ENCODE peak calls at places on chromosomes 12 and 14, in seven cellular contexts. One of them, this sample, is unnamed.
A peak's percentile ranks its signal among the peaks of the same experiment; 100 is the strongest.

GRCh38 chr14:103296007-103296406 is 38.0 kb upstream of the EIF5 start:
- DNase-seq in prostate gland: no peak
- DNase-seq in SK-N-SH: no peak
- DNase-seq in HL-60: no peak
- DNase-seq in GM12892: no peak
- DNase-seq in sigmoid colon: peak; percentile 2
- DNase-seq in transverse colon: no peak
- DNase-seq in this sample: peak; percentile 15

GRCh38 chr12:111406474-111407370 is 999 bp downstream of the SH2B3 start:
- DNase-seq in prostate gland: no peak
- DNase-seq in SK-N-SH: peak; percentile 44
- DNase-seq in HL-60: no peak
- DNase-seq in GM12892: no peak
- DNase-seq in sigmoid colon: peak; percentile 81
- DNase-seq in transverse colon: no peak
- DNase-seq in this sample: no peak

GRCh38 chr14:29900609-29901350 is 26.9 kb downstream of the PRKD1 start:
- DNase-seq in prostate gland: no peak
- DNase-seq in SK-N-SH: no peak
- DNase-seq in HL-60: no peak
- DNase-seq in GM12892: no peak
- DNase-seq in sigmoid colon: no peak
- DNase-seq in transverse colon: no peak
- DNase-seq in this sample: no peak

GRCh38 chr14:64605926-64606685 is 56.3 kb downstream of the PPP1R36 start:
- DNase-seq in prostate gland: no peak
- DNase-seq in SK-N-SH: no peak
- DNase-seq in HL-60: no peak
- DNase-seq in GM12892: no peak
- DNase-seq in sigmoid colon: no peak
- DNase-seq in transverse colon: no peak
- DNase-seq in this sample: no peak

GRCh38 chr12:85155791-85156190 is 119.6 kb downstream of the LRRIQ1 start:
- DNase-seq in prostate gland: no peak
- DNase-seq in SK-N-SH: peak; percentile 10
- DNase-seq in HL-60: no peak
- DNase-seq in GM12892: no peak
- DNase-seq in sigmoid colon: no peak
- DNase-seq in transverse colon: no peak
- DNase-seq in this sample: no peak

GRCh38 chr14:67418368-67419174 is 6.6 kb upstream of the PLEK2 start:
- DNase-seq in prostate gland: no peak
- DNase-seq in SK-N-SH: no peak
- DNase-seq in HL-60: no peak
- DNase-seq in GM12892: no peak
- DNase-seq in sigmoid colon: peak; percentile 29
- DNase-seq in transverse colon: peak; percentile 79
- DNase-seq in this sample: no peak

GRCh38 chr14:34628681-34629135 is 1.2 kb downstream of the SNX6 start:
- DNase-seq in prostate gland: no peak
- DNase-seq in SK-N-SH: peak; percentile 46
- DNase-seq in HL-60: no peak
- DNase-seq in GM12892: no peak
- DNase-seq in sigmoid colon: no peak
- DNase-seq in transverse colon: peak; percentile 61
- DNase-seq in this sample: no peak

GRCh38 chr12:124940393-124941169 is 26.1 kb upstream of the UBC start:
- DNase-seq in prostate gland: peak; percentile 90
- DNase-seq in SK-N-SH: peak; percentile 82
- DNase-seq in HL-60: peak; percentile 93
- DNase-seq in GM12892: no peak
- DNase-seq in sigmoid colon: peak; percentile 96
- DNase-seq in transverse colon: peak; percentile 95
- DNase-seq in this sample: peak; percentile 93

GRCh38 chr12:47987411-47988072 is 16.7 kb downstream of the COL2A1 start:
- DNase-seq in prostate gland: no peak
- DNase-seq in SK-N-SH: no peak
- DNase-seq in HL-60: no peak
- DNase-seq in GM12892: peak; percentile 18
- DNase-seq in sigmoid colon: peak; percentile 52
- DNase-seq in transverse colon: no peak
- DNase-seq in this sample: peak; percentile 51

GRCh38 chr14:76926521-76927251 is 100.5 kb downstream of the LRRC74A start:
- DNase-seq in prostate gland: no peak
- DNase-seq in SK-N-SH: peak; percentile 73
- DNase-seq in HL-60: no peak
- DNase-seq in GM12892: peak; percentile 64
- DNase-seq in sigmoid colon: peak; percentile 85
- DNase-seq in transverse colon: no peak
- DNase-seq in this sample: no peak

GRCh38 chr14:90053044-90053443 is 8.8 kb upstream of the KCNK13 start:
- DNase-seq in prostate gland: no peak
- DNase-seq in SK-N-SH: no peak
- DNase-seq in HL-60: no peak
- DNase-seq in GM12892: no peak
- DNase-seq in sigmoid colon: no peak
- DNase-seq in transverse colon: no peak
- DNase-seq in this sample: no peak

GRCh38 chr14:92792885-92793284 is 1.2 kb upstream of the GOLGA5 start:
- DNase-seq in prostate gland: no peak
- DNase-seq in SK-N-SH: no peak
- DNase-seq in HL-60: no peak
- DNase-seq in GM12892: no peak
- DNase-seq in sigmoid colon: no peak
- DNase-seq in transverse colon: no peak
- DNase-seq in this sample: no peak

GRCh38 chr12:109719123-109720022 is 5.7 kb downstream of the FAM222A start:
- DNase-seq in prostate gland: no peak
- DNase-seq in SK-N-SH: peak; percentile 72
- DNase-seq in HL-60: no peak
- DNase-seq in GM12892: no peak
- DNase-seq in sigmoid colon: no peak
- DNase-seq in transverse colon: no peak
- DNase-seq in this sample: no peak

DNA sequence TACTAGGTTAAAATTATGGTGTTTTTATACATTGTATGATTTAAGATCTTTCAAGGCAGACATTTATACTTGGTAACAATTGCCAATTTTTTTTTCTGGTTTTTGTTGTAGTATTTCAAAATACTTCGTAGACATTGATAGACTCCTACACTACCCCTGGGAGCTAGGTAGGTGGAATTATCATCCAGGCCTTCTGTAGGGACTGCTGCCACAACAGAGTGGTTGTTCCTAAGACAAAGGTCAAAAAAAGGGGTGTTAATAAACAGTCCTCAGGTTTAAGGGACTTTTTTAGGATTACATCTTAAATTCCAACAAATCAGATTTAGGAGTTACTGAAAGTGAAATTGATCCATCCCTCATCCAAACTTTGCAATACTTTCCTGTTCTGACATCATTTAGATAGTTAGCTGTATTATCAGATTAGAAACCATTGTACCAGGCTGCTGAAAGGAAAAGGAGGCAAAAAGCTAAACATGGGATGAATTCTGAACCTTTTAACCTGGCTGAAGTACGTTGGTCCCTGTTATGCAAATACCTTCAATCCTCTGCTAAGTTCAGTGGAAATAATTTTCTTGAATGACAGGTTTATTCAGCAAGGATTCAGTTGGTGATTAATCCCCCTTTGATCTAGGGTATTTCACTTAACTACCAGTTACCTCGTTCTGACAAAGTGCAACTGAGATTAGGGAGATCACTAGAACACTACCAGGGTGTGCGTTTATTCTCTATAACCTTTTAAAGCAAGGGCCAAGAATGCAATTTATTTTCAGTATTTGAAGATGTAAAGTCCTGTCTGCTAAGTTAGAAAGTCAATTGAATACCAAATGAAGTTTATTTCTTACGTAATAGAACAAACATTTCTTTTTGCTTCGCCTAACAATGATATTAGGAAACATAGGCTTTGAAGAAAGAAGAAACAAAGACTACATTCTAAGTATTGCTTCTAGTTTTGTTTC is 23.2 kb downstream of the AP5M1 start:
- DNase-seq in prostate gland: no peak
- DNase-seq in SK-N-SH: no peak
- DNase-seq in HL-60: no peak
- DNase-seq in GM12892: no peak
- DNase-seq in sigmoid colon: no peak
- DNase-seq in transverse colon: no peak
- DNase-seq in this sample: no peak
- TF ChIP-seq POLR2AphosphoS5 in prostate gland: no peak
- TF ChIP-seq POLR2AphosphoS5 in SK-N-SH: no peak
- TF ChIP-seq POLR2AphosphoS5 in HL-60: no peak
- TF ChIP-seq POLR2AphosphoS5 in GM12892: no peak
- TF ChIP-seq POLR2AphosphoS5 in sigmoid colon: no peak
- TF ChIP-seq POLR2AphosphoS5 in transverse colon: no peak
- TF ChIP-seq POLR2AphosphoS5 in this sample: no peak

GRCh38 chr14:45247427-45247826 is 5.6 kb downstream of the MIS18BP1 start:
- DNase-seq in prostate gland: no peak
- DNase-seq in SK-N-SH: no peak
- DNase-seq in HL-60: no peak
- DNase-seq in GM12892: no peak
- DNase-seq in sigmoid colon: no peak
- DNase-seq in transverse colon: no peak
- DNase-seq in this sample: no peak

GRCh38 chr14:45252356-45253069 is 489 bp downstream of the MIS18BP1 start:
- DNase-seq in prostate gland: peak; percentile 6
- DNase-seq in SK-N-SH: peak; percentile 6
- DNase-seq in HL-60: no peak
- DNase-seq in GM12892: no peak
- DNase-seq in sigmoid colon: no peak
- DNase-seq in transverse colon: no peak
- DNase-seq in this sample: no peak

GRCh38 chr14:45253070-45253753 is at the start of gene MIS18BP1:
- DNase-seq in prostate gland: peak; percentile 96
- DNase-seq in SK-N-SH: peak; percentile 84
- DNase-seq in HL-60: peak; percentile 94
- DNase-seq in GM12892: peak; percentile 68
- DNase-seq in sigmoid colon: peak; percentile 96
- DNase-seq in transverse colon: peak; percentile 97
- DNase-seq in this sample: peak; percentile 96

GRCh38 chr14:45251912-45252311 is 1.1 kb downstream of the MIS18BP1 start:
- DNase-seq in prostate gland: no peak
- DNase-seq in SK-N-SH: peak; percentile 9
- DNase-seq in HL-60: peak; percentile 78
- DNase-seq in GM12892: peak; percentile 16
- DNase-seq in sigmoid colon: no peak
- DNase-seq in transverse colon: no peak
- DNase-seq in this sample: no peak

DNA sequence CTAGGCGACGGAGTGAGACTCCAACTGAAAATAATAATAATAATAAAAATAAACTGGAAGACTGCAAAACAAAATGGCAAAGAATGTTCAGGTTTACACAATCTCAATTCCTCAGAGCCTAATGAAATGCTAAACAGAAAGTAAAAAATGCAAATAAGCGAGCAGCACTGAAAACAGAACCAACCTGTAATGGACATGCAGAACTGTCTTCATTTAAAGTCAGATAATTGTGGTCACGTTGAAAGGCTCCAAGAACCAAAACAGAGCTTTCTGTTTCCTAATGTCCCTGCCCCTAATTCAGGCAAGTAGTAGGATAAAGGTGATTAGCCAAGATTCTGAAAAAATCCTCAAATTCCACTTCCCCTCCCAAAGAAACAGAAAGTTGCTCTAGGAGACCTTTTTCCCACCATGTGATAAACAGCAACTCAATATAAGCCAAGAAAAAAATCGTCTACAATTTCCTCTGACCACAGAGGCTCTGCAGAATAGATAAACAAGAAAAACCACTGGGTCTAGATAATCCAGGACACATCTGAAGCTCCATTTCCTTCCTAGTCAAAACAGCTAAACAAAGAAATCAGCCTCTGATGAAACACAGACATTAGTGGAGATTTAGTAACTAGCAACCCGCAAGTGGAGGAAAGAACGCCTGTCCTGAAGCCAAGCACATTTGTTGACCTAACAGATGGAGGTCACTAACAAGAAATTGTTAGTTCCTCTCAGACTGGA is 3.0 kb downstream of the MIS18BP1 start:
- DNase-seq in prostate gland: no peak
- DNase-seq in SK-N-SH: no peak
- DNase-seq in HL-60: no peak
- DNase-seq in GM12892: no peak
- DNase-seq in sigmoid colon: peak; percentile 74
- DNase-seq in transverse colon: no peak
- DNase-seq in this sample: no peak
- TF ChIP-seq POLR2AphosphoS5 in prostate gland: peak; percentile 9
- TF ChIP-seq POLR2AphosphoS5 in SK-N-SH: no peak
- TF ChIP-seq POLR2AphosphoS5 in HL-60: peak; percentile 88
- TF ChIP-seq POLR2AphosphoS5 in GM12892: no peak
- TF ChIP-seq POLR2AphosphoS5 in sigmoid colon: no peak
- TF ChIP-seq POLR2AphosphoS5 in transverse colon: peak; percentile 28
- TF ChIP-seq POLR2AphosphoS5 in this sample: no peak

DNA sequence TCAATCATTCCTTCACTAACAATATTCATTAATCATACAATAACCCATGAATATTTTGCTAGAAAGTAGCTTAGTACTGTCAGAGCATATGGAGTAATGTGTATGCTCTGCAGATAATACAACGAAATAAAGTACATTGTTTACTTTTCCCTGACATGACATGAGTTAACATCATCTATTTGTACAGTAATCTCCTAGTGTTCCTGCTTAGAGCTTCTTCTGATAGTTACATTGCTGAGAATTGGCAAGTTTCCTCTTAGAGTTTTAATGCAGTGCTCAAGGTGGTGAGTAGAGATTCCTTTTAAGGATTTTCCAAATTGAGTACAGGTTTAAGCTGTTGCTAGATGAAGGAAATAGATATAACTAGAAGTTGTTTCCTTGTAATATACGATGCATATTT is 164.5 kb upstream of the NPAS3 start:
- DNase-seq in prostate gland: no peak
- DNase-seq in SK-N-SH: no peak
- DNase-seq in HL-60: no peak
- DNase-seq in GM12892: no peak
- DNase-seq in sigmoid colon: no peak
- DNase-seq in transverse colon: no peak
- DNase-seq in this sample: no peak
- TF ChIP-seq POLR2AphosphoS5 in prostate gland: no peak
- TF ChIP-seq POLR2AphosphoS5 in SK-N-SH: no peak
- TF ChIP-seq POLR2AphosphoS5 in HL-60: no peak
- TF ChIP-seq POLR2AphosphoS5 in GM12892: no peak
- TF ChIP-seq POLR2AphosphoS5 in sigmoid colon: no peak
- TF ChIP-seq POLR2AphosphoS5 in transverse colon: no peak
- TF ChIP-seq POLR2AphosphoS5 in this sample: no peak

GRCh38 chr12:121536929-121537813 is 43.7 kb downstream of the KDM2B start:
- DNase-seq in prostate gland: peak; percentile 67
- DNase-seq in SK-N-SH: peak; percentile 88
- DNase-seq in HL-60: peak; percentile 95
- DNase-seq in GM12892: peak; percentile 84
- DNase-seq in sigmoid colon: peak; percentile 95
- DNase-seq in transverse colon: peak; percentile 88
- DNase-seq in this sample: peak; percentile 90
- TF ChIP-seq POLR2AphosphoS5 in prostate gland: peak; percentile 62
- TF ChIP-seq POLR2AphosphoS5 in SK-N-SH: no peak
- TF ChIP-seq POLR2AphosphoS5 in HL-60: no peak
- TF ChIP-seq POLR2AphosphoS5 in GM12892: peak; percentile 80
- TF ChIP-seq POLR2AphosphoS5 in sigmoid colon: peak; percentile 24
- TF ChIP-seq POLR2AphosphoS5 in transverse colon: peak; percentile 77
- TF ChIP-seq POLR2AphosphoS5 in this sample: no peak